ENCODE peak calls at places on chromosomes 2 and 18, in six cellular contexts. X, Q, O, Y, T and A are unnamed samples. For H3K4me1, the result is how much of the 10 kb centered on the place peaks cover.

GRCh38 chr2:233760043-233760442 is at the start of gene UGT1A1:
- DNase-seq in X (no peak), Q (no peak), O (no peak), Y (no peak), T (no peak), A (no peak)

GRCh38 chr2:203340791-203341487 is 12.7 kb downstream of the ABI2 start:
- DNase-seq in X (no peak), Q (no peak), O (no peak), Y (peak), T (no peak), A (no peak)

GRCh38 chr2:129915303-129915840 is 64.1 kb upstream of the RAB6C start:
- DNase-seq in X (no peak), Q (no peak), O (no peak), Y (no peak), T (no peak), A (no peak)

GRCh38 chr2:189629553-189630453 is 31.5 kb upstream of the ASNSD1 start:
- DNase-seq in X (no peak), Q (no peak), O (no peak), Y (peak), T (no peak), A (no peak)

GRCh38 chr2:238016526-238016925 is 44.3 kb upstream of the SCLY start:
- DNase-seq in X (no peak), Q (no peak), O (no peak), Y (no peak), T (no peak), A (no peak)

GRCh38 chr2:29129586-29130281 is 14.5 kb downstream of the CLIP4 start:
- DNase-seq in X (no peak), Q (no peak), O (no peak), Y (peak), T (no peak), A (no peak)

GRCh38 chr2:40367032-40367431 is 84.9 kb downstream of the SLC8A1 start:
- DNase-seq in X (no peak), Q (no peak), O (no peak), Y (no peak), T (no peak), A (no peak)

GRCh38 chr2:217497850-217498377 is 504.9 kb downstream of the TNS1 start:
- DNase-seq in X (no peak), Q (no peak), O (no peak), Y (no peak), T (no peak), A (no peak)

GRCh38 chr18:6741290-6741689 is 11.8 kb downstream of the ARHGAP28 start:
- DNase-seq in X (no peak), Q (peak), O (peak), Y (peak), T (no peak), A (no peak)

GRCh38 chr2:217909156-217909820 is 93.5 kb downstream of the TNS1 start:
- DNase-seq in X (no peak), Q (no peak), O (peak), Y (no peak), T (peak), A (no peak)

GRCh38 chr2:202251494-202251893 is 13.1 kb upstream of the SUMO1 start:
- DNase-seq in X (no peak), Q (no peak), O (no peak), Y (peak), T (no peak), A (no peak)

GRCh38 chr2:140775426-140775825 is 1355.4 kb downstream of the LRP1B start:
- DNase-seq in X (no peak), Q (no peak), O (no peak), Y (no peak), T (no peak), A (no peak)

GRCh38 chr2:219851169-219851568 is 223.7 kb downstream of the SLC4A3 start:
- DNase-seq in X (no peak), Q (no peak), O (no peak), Y (no peak), T (no peak), A (no peak)

GRCh38 chr18:49608892-49609291 is 47.0 kb downstream of the LIPG start:
- DNase-seq in X (no peak), Q (no peak), O (no peak), Y (no peak), T (no peak), A (no peak)

GRCh38 chr18:49608366-49608747 is 46.5 kb downstream of the LIPG start:
- DNase-seq in X (no peak), Q (no peak), O (no peak), Y (peak), T (no peak), A (no peak)

GRCh38 chr18:49611316-49611715 is 49.5 kb downstream of the LIPG start:
- DNase-seq in X (no peak), Q (no peak), O (no peak), Y (no peak), T (no peak), A (no peak)

GRCh38 chr18:49612515-49613033 is 50.7 kb downstream of the LIPG start:
- DNase-seq in X (no peak), Q (no peak), O (no peak), Y (no peak), T (no peak), A (no peak)

GRCh38 chr18:49609416-49610284 is 47.8 kb downstream of the LIPG start:
- DNase-seq in X (no peak), Q (no peak), O (no peak), Y (no peak), T (no peak), A (no peak)
- H3K27ac ChIP-seq in X (no peak), Q (no peak), O (no peak), Y (no peak), T (no peak), A (no peak)

GRCh38 chr2:197208841-197209240 is 101.7 kb downstream of the ANKRD44 start:
- DNase-seq in X (no peak), Q (no peak), O (no peak), Y (no peak), T (no peak), A (no peak)
- H3K4me1 ChIP-seq in X (under half), Q (under half), O (under half), Y (under half), T (under half), A (half or more)

GRCh38 chr18:11994346-11994707 is 13.0 kb downstream of the IMPA2 start:
- DNase-seq in X (no peak), Q (peak), O (no peak), Y (peak), T (no peak), A (no peak)
- H3K27ac ChIP-seq in X (no peak), Q (no peak), O (no peak), Y (no peak), T (no peak), A (no peak)

GRCh38 chr2:65486282-65486681 is 53.9 kb upstream of the SPRED2 start:
- DNase-seq in X (no peak), Q (no peak), O (no peak), Y (no peak), T (no peak), A (no peak)
- H3K4me1 ChIP-seq in X (under half), Q (under half), O (under half), Y (under half), T (under half), A (under half)

GRCh38 chr2:24926220-24926601 is 6.2 kb upstream of the ADCY3 start:
- DNase-seq in X (no peak), Q (no peak), O (no peak), Y (no peak), T (no peak), A (no peak)

GRCh38 chr2:24930768-24931167 is 10.7 kb upstream of the ADCY3 start:
- DNase-seq in X (no peak), Q (no peak), O (no peak), Y (no peak), T (no peak), A (no peak)

GRCh38 chr2:24926602-24927252 is 6.7 kb upstream of the ADCY3 start:
- DNase-seq in X (peak), Q (peak), O (peak), Y (peak), T (no peak), A (no peak)

GRCh38 chr2:24928036-24928435 is 8.0 kb upstream of the ADCY3 start:
- DNase-seq in X (no peak), Q (no peak), O (no peak), Y (no peak), T (no peak), A (no peak)

GRCh38 chr2:24929230-24929629 is 9.2 kb upstream of the ADCY3 start:
- DNase-seq in X (no peak), Q (no peak), O (no peak), Y (no peak), T (no peak), A (no peak)
- H3K27ac ChIP-seq in X (no peak), Q (no peak), O (no peak), Y (no peak), T (no peak), A (no peak)

DNA sequence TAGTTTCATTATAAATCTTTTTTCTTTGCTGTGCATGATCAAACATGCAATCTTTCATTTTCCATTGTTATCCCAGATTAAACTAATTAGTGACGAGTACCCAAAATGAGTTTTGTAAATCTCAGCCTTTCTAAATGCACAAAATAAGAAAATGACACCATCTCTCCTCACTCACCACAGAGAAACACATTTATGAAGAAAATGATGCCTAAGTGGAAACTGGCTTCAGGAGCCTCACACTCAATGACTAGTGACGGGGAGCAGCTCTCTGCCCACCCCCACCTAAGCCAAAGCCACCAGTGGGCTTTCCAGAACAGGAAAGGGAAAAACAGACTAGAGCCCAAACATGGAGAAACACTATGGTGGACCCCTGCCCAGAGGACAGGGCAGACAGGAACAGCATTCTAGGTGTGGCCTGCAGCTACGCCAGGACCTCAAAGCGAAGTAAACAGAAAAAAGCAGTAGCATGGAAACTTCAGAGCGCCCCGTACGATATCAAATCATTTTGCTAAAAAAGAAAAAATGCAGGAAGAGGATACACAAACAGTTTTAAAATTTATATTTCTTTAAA is 113.5 kb downstream of the RBMS1 start:
- DNase-seq in X (no peak), Q (no peak), O (no peak), Y (no peak), T (no peak), A (no peak)
- H3K4me1 ChIP-seq in X (half or more), Q (half or more), O (under half), Y (under half), T (half or more), A (under half)